ENCODE peak calls at places on chromosome 1, in six cellular contexts. One of them, this sample, is unnamed.

GRCh38 chr1:155077346-155077745 is 1.3 kb upstream of the EFNA3 start:
- DNase-seq in endodermal cell: peak; percentile 66
- DNase-seq in heart left ventricle: no peak
- DNase-seq in neural progenitor cell: no peak
- DNase-seq in fibroblast of the aortic adventitia: no peak
- DNase-seq in cardiac fibroblast: no peak
- DNase-seq in this sample: no peak

GRCh38 chr1:89069955-89070354 is 4.9 kb upstream of the GBP1 start:
- DNase-seq in endodermal cell: no peak
- DNase-seq in cardiac fibroblast: peak; percentile 29
- DNase-seq in fibroblast of the aortic adventitia: peak; percentile 29
- DNase-seq in neural progenitor cell: no peak
- DNase-seq in heart left ventricle: no peak
- DNase-seq in this sample: no peak

GRCh38 chr1:165281207-165281901 is 75.2 kb downstream of the LMX1A start:
- DNase-seq in heart left ventricle: no peak
- DNase-seq in neural progenitor cell: no peak
- DNase-seq in fibroblast of the aortic adventitia: no peak
- DNase-seq in endodermal cell: no peak
- DNase-seq in cardiac fibroblast: no peak
- DNase-seq in this sample: no peak

GRCh38 chr1:54607821-54608220 is 15.5 kb downstream of the FAM151A start:
- DNase-seq in fibroblast of the aortic adventitia: no peak
- DNase-seq in neural progenitor cell: no peak
- DNase-seq in heart left ventricle: no peak
- DNase-seq in endodermal cell: no peak
- DNase-seq in cardiac fibroblast: no peak
- DNase-seq in this sample: no peak

GRCh38 chr1:41851589-41851988 is 67.1 kb downstream of the HIVEP3 start:
- DNase-seq in cardiac fibroblast: peak; percentile 87
- DNase-seq in neural progenitor cell: no peak
- DNase-seq in endodermal cell: no peak
- DNase-seq in fibroblast of the aortic adventitia: peak; percentile 47
- DNase-seq in heart left ventricle: no peak
- DNase-seq in this sample: no peak

GRCh38 chr1:184691719-184692324 is 62.8 kb downstream of the EDEM3 start:
- DNase-seq in heart left ventricle: no peak
- DNase-seq in endodermal cell: no peak
- DNase-seq in cardiac fibroblast: peak; percentile 70
- DNase-seq in fibroblast of the aortic adventitia: peak; percentile 76
- DNase-seq in neural progenitor cell: peak; percentile 62
- DNase-seq in this sample: no peak

GRCh38 chr1:236168716-236169429 is 26.5 kb downstream of the GPR137B start:
- DNase-seq in heart left ventricle: peak; percentile 68
- DNase-seq in cardiac fibroblast: peak; percentile 92
- DNase-seq in endodermal cell: peak; percentile 71
- DNase-seq in neural progenitor cell: no peak
- DNase-seq in fibroblast of the aortic adventitia: peak; percentile 20
- DNase-seq in this sample: no peak

GRCh38 chr1:234893725-234894630 is 234.7 kb downstream of the TOMM20 start:
- DNase-seq in heart left ventricle: no peak
- DNase-seq in endodermal cell: no peak
- DNase-seq in cardiac fibroblast: peak; percentile 87
- DNase-seq in neural progenitor cell: no peak
- DNase-seq in fibroblast of the aortic adventitia: peak; percentile 49
- DNase-seq in this sample: no peak

GRCh38 chr1:79262745-79263258 is 256.3 kb upstream of the ADGRL4 start:
- DNase-seq in endodermal cell: peak; percentile 72
- DNase-seq in fibroblast of the aortic adventitia: peak; percentile 15
- DNase-seq in neural progenitor cell: peak; percentile 25
- DNase-seq in cardiac fibroblast: no peak
- DNase-seq in heart left ventricle: no peak
- DNase-seq in this sample: no peak

GRCh38 chr1:208243522-208243850 is 698 bp downstream of the PLXNA2 start:
- DNase-seq in cardiac fibroblast: no peak
- DNase-seq in fibroblast of the aortic adventitia: no peak
- DNase-seq in heart left ventricle: peak; percentile 40
- DNase-seq in endodermal cell: no peak
- DNase-seq in neural progenitor cell: peak; percentile 58
- DNase-seq in this sample: peak; percentile 41

GRCh38 chr1:36223373-36223995 is 759 bp upstream of the THRAP3 start:
- DNase-seq in heart left ventricle: no peak
- DNase-seq in cardiac fibroblast: peak; percentile 77
- DNase-seq in endodermal cell: peak; percentile 56
- DNase-seq in neural progenitor cell: peak; percentile 44
- DNase-seq in fibroblast of the aortic adventitia: peak; percentile 71
- DNase-seq in this sample: peak; percentile 48

GRCh38 chr1:36222481-36223372 is 1.5 kb upstream of the THRAP3 start:
- DNase-seq in heart left ventricle: no peak
- DNase-seq in fibroblast of the aortic adventitia: no peak
- DNase-seq in cardiac fibroblast: peak; percentile 35
- DNase-seq in neural progenitor cell: no peak
- DNase-seq in endodermal cell: no peak
- DNase-seq in this sample: no peak

GRCh38 chr1:36212782-36213181 is 11.5 kb upstream of the THRAP3 start:
- DNase-seq in endodermal cell: no peak
- DNase-seq in fibroblast of the aortic adventitia: no peak
- DNase-seq in cardiac fibroblast: no peak
- DNase-seq in neural progenitor cell: no peak
- DNase-seq in heart left ventricle: no peak
- DNase-seq in this sample: no peak

GRCh38 chr1:36211841-36212240 is 12.4 kb upstream of the THRAP3 start:
- DNase-seq in fibroblast of the aortic adventitia: no peak
- DNase-seq in neural progenitor cell: no peak
- DNase-seq in heart left ventricle: no peak
- DNase-seq in endodermal cell: no peak
- DNase-seq in cardiac fibroblast: no peak
- DNase-seq in this sample: no peak

DNA sequence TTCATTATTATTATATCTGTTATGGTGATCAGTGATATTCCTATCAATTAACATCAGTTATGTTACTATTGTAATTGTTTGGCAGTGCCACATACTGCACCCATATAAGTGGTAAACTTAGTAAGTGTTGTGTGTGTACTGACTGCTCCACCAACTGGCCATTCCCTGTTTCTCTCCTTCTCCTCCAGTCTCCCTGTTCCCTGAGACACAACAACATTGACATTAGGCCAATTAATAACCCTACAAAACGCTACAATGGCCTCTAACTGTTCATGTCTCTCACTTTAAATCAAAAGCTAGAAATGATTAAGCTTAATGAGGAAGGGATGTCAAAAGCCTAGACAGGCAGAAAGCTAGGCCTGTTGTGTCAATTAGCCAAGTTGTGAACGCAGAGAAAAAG is 6.6 kb upstream of the THRAP3 start:
- DNase-seq in fibroblast of the aortic adventitia: peak; percentile 63
- DNase-seq in endodermal cell: no peak
- DNase-seq in heart left ventricle: no peak
- DNase-seq in neural progenitor cell: no peak
- DNase-seq in cardiac fibroblast: peak; percentile 60
- DNase-seq in this sample: no peak
- TF ChIP-seq CTCF in fibroblast of the aortic adventitia: peak; percentile 44
- TF ChIP-seq CTCF in endodermal cell: peak; percentile 59
- TF ChIP-seq CTCF in heart left ventricle: peak; percentile 36
- TF ChIP-seq CTCF in neural progenitor cell: peak; percentile 29
- TF ChIP-seq CTCF in cardiac fibroblast: peak; percentile 41
- TF ChIP-seq CTCF in this sample: no peak

DNA sequence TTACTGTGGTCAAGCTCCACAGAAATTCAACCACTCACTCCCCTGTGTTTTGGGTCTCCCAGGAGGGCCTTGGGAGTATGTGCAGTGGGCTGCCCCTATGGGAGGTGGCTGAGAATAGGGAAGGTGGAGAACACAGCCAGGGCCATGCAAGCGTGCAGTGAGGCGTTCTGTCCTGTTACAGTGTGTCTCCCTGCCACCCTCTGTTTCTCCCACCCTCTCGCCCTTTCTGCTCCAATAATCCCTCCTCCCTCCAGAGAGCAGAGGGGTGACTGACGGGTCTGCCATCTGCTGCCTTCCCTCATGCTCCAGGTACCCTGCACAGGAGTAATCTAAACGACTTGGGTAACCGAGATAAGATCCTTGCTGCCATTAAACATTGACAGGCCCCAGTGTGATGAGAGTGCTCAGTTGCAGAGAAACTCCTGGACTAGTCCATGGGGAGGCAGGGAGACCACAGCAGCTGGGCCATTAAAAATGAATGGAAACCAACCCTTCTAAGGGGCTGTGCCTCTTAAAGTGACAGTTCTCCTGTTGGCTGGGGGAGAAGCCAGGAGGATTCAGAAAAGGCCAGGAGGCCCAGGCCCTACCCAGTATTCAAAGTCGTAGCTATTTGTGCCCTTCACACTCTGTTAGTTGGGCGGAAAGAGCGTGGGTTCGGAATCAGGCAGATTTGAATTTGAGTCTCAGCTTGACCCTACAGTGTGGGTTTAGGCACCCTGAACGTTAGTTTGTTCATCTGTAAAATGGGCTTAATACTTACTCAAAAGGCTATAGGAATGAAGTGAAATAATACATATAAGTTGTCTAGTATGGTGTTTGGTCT is 22.4 kb upstream of the BTG2 start:
- DNase-seq in endodermal cell: no peak
- DNase-seq in heart left ventricle: no peak
- DNase-seq in neural progenitor cell: no peak
- DNase-seq in cardiac fibroblast: no peak
- DNase-seq in fibroblast of the aortic adventitia: no peak
- DNase-seq in this sample: no peak
- H3K4me3 ChIP-seq in endodermal cell: no peak overlapping the region
- H3K4me3 ChIP-seq in heart left ventricle: no peak overlapping the region
- H3K4me3 ChIP-seq in neural progenitor cell: no peak overlapping the region
- H3K4me3 ChIP-seq in cardiac fibroblast: no peak overlapping the region
- H3K4me3 ChIP-seq in fibroblast of the aortic adventitia: no peak overlapping the region
- H3K4me3 ChIP-seq in this sample: peak overlapping the region; percentile 22

GRCh38 chr1:168362991-168363390 is 82.3 kb downstream of the TBX19 start:
- DNase-seq in neural progenitor cell: no peak
- DNase-seq in cardiac fibroblast: no peak
- DNase-seq in endodermal cell: no peak
- DNase-seq in heart left ventricle: no peak
- DNase-seq in fibroblast of the aortic adventitia: no peak
- DNase-seq in this sample: no peak
- TF ChIP-seq CTCF in neural progenitor cell: no peak
- TF ChIP-seq CTCF in cardiac fibroblast: no peak
- TF ChIP-seq CTCF in endodermal cell: no peak
- TF ChIP-seq CTCF in heart left ventricle: no peak
- TF ChIP-seq CTCF in fibroblast of the aortic adventitia: no peak
- TF ChIP-seq CTCF in this sample: no peak

DNA sequence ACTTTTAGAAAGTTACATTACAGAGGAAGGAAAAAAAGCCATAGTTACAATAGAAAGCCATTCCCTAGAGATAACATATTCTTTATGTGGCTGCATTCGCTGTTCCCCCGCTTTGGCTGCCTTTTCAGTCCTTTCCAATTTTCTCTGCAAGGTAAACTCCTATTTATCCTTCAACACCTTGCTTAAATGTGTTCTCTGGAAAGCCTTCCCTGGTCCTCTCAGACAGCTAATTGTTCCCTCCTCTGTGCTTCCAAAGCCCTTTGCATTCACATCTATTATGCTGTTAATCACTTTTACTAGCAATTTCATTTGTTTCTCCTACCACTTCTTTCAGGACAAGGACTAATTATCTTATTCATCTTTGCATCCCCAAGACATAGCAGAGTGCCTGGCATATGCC is 1.6 kb downstream of the PHC2 start:
- DNase-seq in neural progenitor cell: peak; percentile 44
- DNase-seq in endodermal cell: no peak
- DNase-seq in heart left ventricle: no peak
- DNase-seq in fibroblast of the aortic adventitia: no peak
- DNase-seq in cardiac fibroblast: no peak
- DNase-seq in this sample: no peak
- H3K4me3 ChIP-seq in neural progenitor cell: peak overlapping the region; percentile 65
- H3K4me3 ChIP-seq in endodermal cell: peak overlapping the region; percentile 78
- H3K4me3 ChIP-seq in heart left ventricle: peak overlapping the region; percentile 75
- H3K4me3 ChIP-seq in fibroblast of the aortic adventitia: peak overlapping the region; percentile 77
- H3K4me3 ChIP-seq in cardiac fibroblast: no peak overlapping the region
- H3K4me3 ChIP-seq in this sample: no peak overlapping the region

GRCh38 chr1:1545946-1546737 is 5.7 kb upstream of the TMEM240 start:
- DNase-seq in neural progenitor cell: no peak
- DNase-seq in cardiac fibroblast: no peak
- DNase-seq in heart left ventricle: no peak
- DNase-seq in endodermal cell: no peak
- DNase-seq in fibroblast of the aortic adventitia: no peak
- DNase-seq in this sample: no peak
- TF ChIP-seq CTCF in neural progenitor cell: no peak
- TF ChIP-seq CTCF in cardiac fibroblast: no peak
- TF ChIP-seq CTCF in heart left ventricle: no peak
- TF ChIP-seq CTCF in endodermal cell: no peak
- TF ChIP-seq CTCF in fibroblast of the aortic adventitia: no peak
- TF ChIP-seq CTCF in this sample: no peak

DNA sequence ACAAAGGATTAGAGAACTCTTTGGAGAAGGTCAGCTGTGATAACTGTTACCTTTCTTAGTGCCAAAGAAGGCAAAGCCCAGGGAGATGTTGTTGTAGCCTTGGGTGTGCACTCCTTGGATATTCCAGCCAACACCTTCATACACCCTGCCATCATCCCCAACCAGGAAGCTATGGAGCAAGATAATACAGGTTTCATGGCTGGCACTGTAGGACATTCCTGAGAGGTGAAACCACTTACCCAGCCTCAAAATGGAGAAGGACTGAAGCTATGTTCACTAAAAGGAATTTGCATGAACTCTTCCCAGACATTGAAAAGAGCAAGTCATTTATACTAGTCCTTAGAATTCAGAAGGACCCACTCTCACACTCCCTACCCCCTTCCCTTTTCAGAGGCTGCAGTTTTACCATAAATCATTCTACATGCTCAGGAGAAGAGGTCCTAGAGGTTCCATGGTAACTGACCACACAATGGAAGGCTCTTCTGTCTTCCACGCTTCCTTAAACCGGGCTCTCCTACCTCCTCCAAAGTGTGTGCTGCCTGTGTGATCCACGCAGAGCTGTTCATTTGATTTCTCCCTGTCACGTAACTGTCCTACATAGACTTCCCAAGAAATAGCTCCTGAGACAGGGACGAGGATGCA is 5.5 kb downstream of the PGLYRP4 start:
- DNase-seq in heart left ventricle: no peak
- DNase-seq in neural progenitor cell: no peak
- DNase-seq in endodermal cell: peak; percentile 33
- DNase-seq in fibroblast of the aortic adventitia: no peak
- DNase-seq in cardiac fibroblast: no peak
- DNase-seq in this sample: no peak
- H3K4me3 ChIP-seq in heart left ventricle: no peak overlapping the region
- H3K4me3 ChIP-seq in neural progenitor cell: no peak overlapping the region
- H3K4me3 ChIP-seq in endodermal cell: peak overlapping the region; percentile 51
- H3K4me3 ChIP-seq in fibroblast of the aortic adventitia: no peak overlapping the region
- H3K4me3 ChIP-seq in cardiac fibroblast: no peak overlapping the region
- H3K4me3 ChIP-seq in this sample: peak overlapping the region; percentile 25